ENCODE peak calls at places on chromosomes 6 and 20, in six cellular contexts. One of them, this sample, is unnamed.

GRCh38 chr20:25863536-25864325 is 167.1 kb upstream of the ZNF337 start:
- DNase-seq in stimulated activated CD8-positive, alpha-beta memory T cell treated with anti-CD3 and anti-CD28 coated beads, Interleukin-2, amount 100 ng/mL, for 1 hour: no peak
- DNase-seq in endothelial cell: no peak
- DNase-seq in AG04450: no peak
- DNase-seq in kidney tubule cell: peak
- DNase-seq in GM12865: no peak
- DNase-seq in this sample: no peak

GRCh38 chr20:63895886-63896135 is 885 bp downstream of the DNAJC5 start:
- DNase-seq in stimulated activated CD8-positive, alpha-beta memory T cell treated with anti-CD3 and anti-CD28 coated beads, Interleukin-2, amount 100 ng/mL, for 1 hour: no peak
- DNase-seq in endothelial cell: no peak
- DNase-seq in AG04450: no peak
- DNase-seq in kidney tubule cell: peak
- DNase-seq in GM12865: no peak
- DNase-seq in this sample: no peak

GRCh38 chr6:131628726-131629125 is 684 bp upstream of the MED23 start:
- DNase-seq in stimulated activated CD8-positive, alpha-beta memory T cell treated with anti-CD3 and anti-CD28 coated beads, Interleukin-2, amount 100 ng/mL, for 1 hour: no peak
- DNase-seq in endothelial cell: no peak
- DNase-seq in AG04450: no peak
- DNase-seq in kidney tubule cell: no peak
- DNase-seq in GM12865: no peak
- DNase-seq in this sample: no peak

GRCh38 chr6:1917628-1918371 is 308.1 kb downstream of the FOXC1 start:
- DNase-seq in stimulated activated CD8-positive, alpha-beta memory T cell treated with anti-CD3 and anti-CD28 coated beads, Interleukin-2, amount 100 ng/mL, for 1 hour: no peak
- DNase-seq in endothelial cell: no peak
- DNase-seq in AG04450: peak
- DNase-seq in kidney tubule cell: peak
- DNase-seq in GM12865: no peak
- DNase-seq in this sample: no peak

GRCh38 chr6:109768485-109768884 is 77.4 kb downstream of the FIG4 start:
- DNase-seq in stimulated activated CD8-positive, alpha-beta memory T cell treated with anti-CD3 and anti-CD28 coated beads, Interleukin-2, amount 100 ng/mL, for 1 hour: no peak
- DNase-seq in endothelial cell: no peak
- DNase-seq in AG04450: no peak
- DNase-seq in kidney tubule cell: no peak
- DNase-seq in GM12865: no peak
- DNase-seq in this sample: no peak

GRCh38 chr6:72716916-72717315 is 95.1 kb downstream of the KCNQ5 start:
- DNase-seq in stimulated activated CD8-positive, alpha-beta memory T cell treated with anti-CD3 and anti-CD28 coated beads, Interleukin-2, amount 100 ng/mL, for 1 hour: no peak
- DNase-seq in endothelial cell: no peak
- DNase-seq in AG04450: no peak
- DNase-seq in kidney tubule cell: no peak
- DNase-seq in GM12865: no peak
- DNase-seq in this sample: no peak

GRCh38 chr20:34390769-34391447 is 27.8 kb downstream of the ITCH start:
- DNase-seq in stimulated activated CD8-positive, alpha-beta memory T cell treated with anti-CD3 and anti-CD28 coated beads, Interleukin-2, amount 100 ng/mL, for 1 hour: peak
- DNase-seq in endothelial cell: no peak
- DNase-seq in AG04450: peak
- DNase-seq in kidney tubule cell: peak
- DNase-seq in GM12865: no peak
- DNase-seq in this sample: no peak

GRCh38 chr6:117346142-117346930 is 79.4 kb downstream of the ROS1 start:
- DNase-seq in stimulated activated CD8-positive, alpha-beta memory T cell treated with anti-CD3 and anti-CD28 coated beads, Interleukin-2, amount 100 ng/mL, for 1 hour: no peak
- DNase-seq in endothelial cell: no peak
- DNase-seq in AG04450: no peak
- DNase-seq in kidney tubule cell: peak
- DNase-seq in GM12865: no peak
- DNase-seq in this sample: peak

GRCh38 chr6:28353981-28354676 is 4.4 kb downstream of the ZKSCAN3 start:
- DNase-seq in stimulated activated CD8-positive, alpha-beta memory T cell treated with anti-CD3 and anti-CD28 coated beads, Interleukin-2, amount 100 ng/mL, for 1 hour: no peak
- DNase-seq in endothelial cell: no peak
- DNase-seq in AG04450: no peak
- DNase-seq in kidney tubule cell: peak
- DNase-seq in GM12865: no peak
- DNase-seq in this sample: no peak

GRCh38 chr6:81806793-81807565 is 54.5 kb upstream of the TENT5A start:
- DNase-seq in stimulated activated CD8-positive, alpha-beta memory T cell treated with anti-CD3 and anti-CD28 coated beads, Interleukin-2, amount 100 ng/mL, for 1 hour: no peak
- DNase-seq in endothelial cell: no peak
- DNase-seq in AG04450: no peak
- DNase-seq in kidney tubule cell: peak
- DNase-seq in GM12865: no peak
- DNase-seq in this sample: no peak

GRCh38 chr20:61847420-61847748 is 218.3 kb downstream of the TAF4 start:
- DNase-seq in stimulated activated CD8-positive, alpha-beta memory T cell treated with anti-CD3 and anti-CD28 coated beads, Interleukin-2, amount 100 ng/mL, for 1 hour: no peak
- DNase-seq in endothelial cell: no peak
- DNase-seq in AG04450: no peak
- DNase-seq in kidney tubule cell: no peak
- DNase-seq in GM12865: no peak
- DNase-seq in this sample: no peak

GRCh38 chr6:101502818-101503217 is 109.3 kb downstream of the GRIK2 start:
- DNase-seq in stimulated activated CD8-positive, alpha-beta memory T cell treated with anti-CD3 and anti-CD28 coated beads, Interleukin-2, amount 100 ng/mL, for 1 hour: no peak
- DNase-seq in endothelial cell: no peak
- DNase-seq in AG04450: no peak
- DNase-seq in kidney tubule cell: no peak
- DNase-seq in GM12865: no peak
- DNase-seq in this sample: no peak

GRCh38 chr6:39426057-39426592 is 103.6 kb upstream of the KCNK16 start:
- DNase-seq in stimulated activated CD8-positive, alpha-beta memory T cell treated with anti-CD3 and anti-CD28 coated beads, Interleukin-2, amount 100 ng/mL, for 1 hour: no peak
- DNase-seq in endothelial cell: no peak
- DNase-seq in AG04450: no peak
- DNase-seq in kidney tubule cell: peak
- DNase-seq in GM12865: no peak
- DNase-seq in this sample: no peak

GRCh38 chr6:48916523-48917050 is 546.5 kb downstream of the MMUT start:
- DNase-seq in stimulated activated CD8-positive, alpha-beta memory T cell treated with anti-CD3 and anti-CD28 coated beads, Interleukin-2, amount 100 ng/mL, for 1 hour: no peak
- DNase-seq in endothelial cell: no peak
- DNase-seq in AG04450: no peak
- DNase-seq in kidney tubule cell: no peak
- DNase-seq in GM12865: no peak
- DNase-seq in this sample: no peak

GRCh38 chr20:18793625-18794427 is 19.8 kb upstream of the SCP2D1 start:
- DNase-seq in stimulated activated CD8-positive, alpha-beta memory T cell treated with anti-CD3 and anti-CD28 coated beads, Interleukin-2, amount 100 ng/mL, for 1 hour: peak
- DNase-seq in endothelial cell: peak
- DNase-seq in AG04450: peak
- DNase-seq in kidney tubule cell: peak
- DNase-seq in GM12865: peak
- DNase-seq in this sample: peak

GRCh38 chr20:47735412-47736400 is 49.6 kb downstream of the SULF2 start:
- DNase-seq in stimulated activated CD8-positive, alpha-beta memory T cell treated with anti-CD3 and anti-CD28 coated beads, Interleukin-2, amount 100 ng/mL, for 1 hour: no peak
- DNase-seq in endothelial cell: no peak
- DNase-seq in AG04450: no peak
- DNase-seq in kidney tubule cell: no peak
- DNase-seq in GM12865: no peak
- DNase-seq in this sample: no peak

GRCh38 chr6:72953901-72954494 is 271.3 kb downstream of the KHDC1L start:
- DNase-seq in stimulated activated CD8-positive, alpha-beta memory T cell treated with anti-CD3 and anti-CD28 coated beads, Interleukin-2, amount 100 ng/mL, for 1 hour: no peak
- DNase-seq in endothelial cell: no peak
- DNase-seq in AG04450: no peak
- DNase-seq in kidney tubule cell: peak
- DNase-seq in GM12865: no peak
- DNase-seq in this sample: no peak

GRCh38 chr20:25024171-25024570 is 31.6 kb upstream of the APMAP start:
- DNase-seq in stimulated activated CD8-positive, alpha-beta memory T cell treated with anti-CD3 and anti-CD28 coated beads, Interleukin-2, amount 100 ng/mL, for 1 hour: no peak
- DNase-seq in endothelial cell: no peak
- DNase-seq in AG04450: no peak
- DNase-seq in kidney tubule cell: no peak
- DNase-seq in GM12865: no peak
- DNase-seq in this sample: no peak